ENCODE peak calls at places on chromosome 20, in five cellular contexts. K, U, Q, O and S are unnamed samples.

GRCh38 chr20:57372157-57372556 is 19.0 kb upstream of the RBM38 start:
- DNase-seq in Q (no peak), O (no peak), U (no peak), K (no peak), S (no peak)

GRCh38 chr20:40160151-40160550 is 528.9 kb downstream of the MAFB start:
- DNase-seq in O (peak), Q (peak), K (no peak), U (peak), S (no peak)

GRCh38 chr20:25984933-25985332 is 288.3 kb upstream of the ZNF337 start:
- DNase-seq in K (no peak), Q (peak), U (no peak), O (no peak), S (no peak)

GRCh38 chr20:17534077-17534476 is 2.9 kb upstream of the BFSP1 start:
- DNase-seq in U (no peak), O (no peak), K (no peak), Q (no peak), S (no peak)

GRCh38 chr20:54351371-54352136 is 123.8 kb upstream of the DOK5 start:
- DNase-seq in U (no peak), K (no peak), O (no peak), Q (no peak), S (no peak)

GRCh38 chr20:872855-873520 is 39.5 kb downstream of the FAM110A start:
- DNase-seq in U (no peak), Q (no peak), K (no peak), O (no peak), S (no peak)

GRCh38 chr20:45910670-45911485 is 1.1 kb downstream of the PLTP start:
- DNase-seq in O (peak), Q (peak), K (peak), U (peak), S (peak)

GRCh38 chr20:40689943-40690835 is 1.2 kb upstream of the MAFB start:
- DNase-seq in O (peak), U (peak), K (peak), Q (peak), S (peak)

GRCh38 chr20:2822073-2822472 is 5.9 kb downstream of the TMEM239 start:
- DNase-seq in U (no peak), O (no peak), K (no peak), Q (no peak), S (no peak)

GRCh38 chr20:8151371-8151770 is 19.3 kb downstream of the PLCB1 start:
- DNase-seq in K (no peak), U (no peak), Q (no peak), O (no peak), S (no peak)

GRCh38 chr20:17663486-17663885 is 18.6 kb downstream of the RRBP1 start:
- DNase-seq in Q (no peak), O (no peak), K (no peak), U (no peak), S (no peak)

GRCh38 chr20:50848846-50849673 is 54.2 kb downstream of the BCAS4 start:
- DNase-seq in U (no peak), K (no peak), O (no peak), Q (no peak), S (no peak)

GRCh38 chr20:21074605-21075336 is 31.4 kb downstream of the LINC00237 start:
- DNase-seq in Q (no peak), K (no peak), O (no peak), U (no peak), S (no peak)

GRCh38 chr20:20079102-20079784 is 26.9 kb downstream of the CFAP61 start:
- DNase-seq in K (no peak), O (no peak), U (no peak), Q (no peak), S (no peak)

GRCh38 chr20:63778034-63778752 is 38.6 kb downstream of the SLC2A4RG start:
- DNase-seq in K (no peak), Q (no peak), O (peak), U (no peak), S (no peak)

GRCh38 chr20:21096321-21097043 is 9.7 kb downstream of the LINC00237 start:
- DNase-seq in K (no peak), U (peak), Q (no peak), O (peak), S (peak)

GRCh38 chr20:21208999-21209398 is 83.1 kb downstream of the KIZ start:
- DNase-seq in K (no peak), Q (no peak), U (no peak), O (no peak), S (no peak)

GRCh38 chr20:2557873-2558580 is 21.7 kb downstream of the TMC2 start:
- DNase-seq in U (no peak), Q (no peak), O (no peak), K (no peak), S (no peak)

GRCh38 chr20:6473197-6473596 is 294.3 kb upstream of the BMP2 start:
- DNase-seq in O (no peak), Q (no peak), U (no peak), K (no peak), S (no peak)

GRCh38 chr20:35120012-35120701 is 27.0 kb downstream of the EDEM2 start:
- DNase-seq in O (no peak), K (no peak), U (peak), Q (no peak), S (peak)

GRCh38 chr20:57071283-57071701 is 195.1 kb downstream of the BMP7 start:
- DNase-seq in U (peak), K (no peak), Q (no peak), O (no peak), S (no peak)

GRCh38 chr20:50335105-50335504 is 144.5 kb downstream of the CEBPB start:
- DNase-seq in O (peak), U (peak), Q (no peak), K (no peak), S (no peak)

GRCh38 chr20:40522405-40522804 is 166.6 kb downstream of the MAFB start:
- DNase-seq in K (no peak), Q (no peak), O (no peak), U (no peak), S (no peak)

GRCh38 chr20:9359561-9360308 is 154.7 kb upstream of the LAMP5 start:
- DNase-seq in Q (peak), O (no peak), U (no peak), K (no peak), S (no peak)

GRCh38 chr20:36543187-36544133 is 2.1 kb downstream of the MYL9 start:
- DNase-seq in O (peak), Q (peak), K (no peak), U (no peak), S (no peak)

GRCh38 chr20:32468313-32468640 is 110.1 kb downstream of the ASXL1 start:
- DNase-seq in K (no peak), Q (no peak), U (no peak), O (no peak), S (no peak)

GRCh38 chr20:34643919-34644318 is 33.0 kb downstream of the PIGU start:
- DNase-seq in O (no peak), U (no peak), Q (no peak), K (no peak), S (no peak)

GRCh38 chr20:5400164-5400762 is 83.5 kb upstream of the PROKR2 start:
- DNase-seq in O (no peak), U (no peak), K (no peak), Q (no peak), S (no peak)